ENCODE peak calls at places on chromosomes 5 and 9, in four cellular contexts. O, Q, T and L are unnamed samples.

GRCh38 chr9:16335788-16336580 is 534.5 kb downstream of the BNC2 start:
- DNase-seq in O (no peak), Q (peak), T (no peak), L (no peak)

GRCh38 chr5:53779541-53779981 is 219.1 kb downstream of the NDUFS4 start:
- DNase-seq in O (no peak), Q (no peak), T (no peak), L (no peak)

GRCh38 chr9:107721705-107722245 is 232.2 kb upstream of the KLF4 start:
- DNase-seq in O (no peak), Q (no peak), T (no peak), L (no peak)

GRCh38 chr5:181187500-181188213 is 17.3 kb downstream of the TRIM7 start:
- DNase-seq in O (peak), Q (no peak), T (peak), L (peak)

GRCh38 chr9:80931163-80931562 is 758.2 kb downstream of the TLE1 start:
- DNase-seq in O (no peak), Q (no peak), T (no peak), L (no peak)

GRCh38 chr5:149177911-149178565 is 36.7 kb downstream of the ABLIM3 start:
- DNase-seq in O (no peak), Q (no peak), T (no peak), L (peak)

GRCh38 chr9:87285183-87285582 is 212.5 kb upstream of the DAPK1 start:
- DNase-seq in O (no peak), Q (no peak), T (no peak), L (no peak)

GRCh38 chr9:92807757-92808725 is 43.4 kb upstream of the BICD2 start:
- DNase-seq in O (no peak), Q (no peak), T (no peak), L (peak)

GRCh38 chr9:94872921-94873511 is 146.5 kb downstream of the AOPEP start:
- DNase-seq in O (no peak), Q (no peak), T (no peak), L (no peak)

GRCh38 chr9:93952119-93952783 is 2.9 kb downstream of the BARX1 start:
- DNase-seq in O (no peak), Q (no peak), T (no peak), L (no peak)

GRCh38 chr5:161400583-161400982 is 145.9 kb downstream of the GABRB2 start:
- DNase-seq in O (no peak), Q (no peak), T (no peak), L (no peak)

GRCh38 chr5:133713746-133714145 is 101.4 kb upstream of the FSTL4 start:
- DNase-seq in O (no peak), Q (no peak), T (no peak), L (no peak)

GRCh38 chr5:122756263-122756911 is 18.5 kb upstream of the SNX2 start:
- DNase-seq in O (no peak), Q (no peak), T (no peak), L (no peak)

GRCh38 chr5:107782770-107783169 is 112.0 kb upstream of the EFNA5 start:
- DNase-seq in O (no peak), Q (no peak), T (no peak), L (no peak)

GRCh38 chr5:139867109-139867508 is 71.5 kb downstream of the PSD2 start:
- DNase-seq in O (no peak), Q (no peak), T (no peak), L (no peak)

GRCh38 chr5:116573279-116573616 is 1.4 kb downstream of the SEMA6A start:
- DNase-seq in O (no peak), Q (peak), T (no peak), L (peak)

GRCh38 chr5:116575635-116576042 is 1.0 kb upstream of the SEMA6A start:
- DNase-seq in O (no peak), Q (no peak), T (no peak), L (peak)

GRCh38 chr5:116574682-116575634 is at the start of gene SEMA6A:
- DNase-seq in O (peak), Q (peak), T (peak), L (peak)

GRCh38 chr5:116572375-116573278 is 2.0 kb downstream of the SEMA6A start:
- DNase-seq in O (no peak), Q (peak), T (no peak), L (peak)

DNA sequence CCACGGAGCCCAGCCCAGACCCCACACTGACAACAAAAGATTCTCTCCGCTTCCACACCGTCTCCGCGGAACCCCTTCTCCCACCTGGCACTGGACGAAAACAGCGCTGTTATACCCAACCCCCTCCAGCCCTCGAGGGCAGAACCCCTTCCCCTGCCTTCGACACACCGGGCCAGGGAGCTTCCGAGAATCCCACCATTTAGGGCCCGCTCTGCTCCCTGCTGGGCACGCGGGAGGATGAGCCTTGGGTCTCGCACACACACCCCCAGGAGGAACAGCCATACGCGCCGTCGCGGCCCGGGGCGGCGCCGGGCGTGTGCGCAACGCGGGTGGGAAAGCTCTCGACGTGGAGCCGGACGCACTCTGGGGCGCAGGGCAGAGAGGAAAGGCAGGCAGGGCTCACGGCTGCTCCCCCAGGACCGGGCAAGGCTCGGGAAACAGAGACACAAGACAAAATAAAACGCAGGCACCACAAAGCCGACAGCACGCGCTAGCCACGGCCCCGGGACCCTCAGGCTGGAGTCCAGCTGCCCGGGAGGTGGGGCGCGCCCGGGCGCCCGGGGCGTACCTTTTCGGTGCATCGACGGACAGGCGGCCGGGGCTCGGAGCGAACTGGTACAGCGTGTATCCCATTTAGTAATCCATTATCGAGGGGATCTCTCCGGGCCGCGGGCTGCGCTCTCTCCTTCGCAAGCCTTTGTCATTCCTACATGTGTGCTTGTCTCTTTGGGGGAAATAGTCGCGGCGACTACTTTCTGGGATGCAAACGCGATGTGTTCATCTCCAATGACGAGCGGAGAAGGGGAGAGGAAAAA is 799 bp downstream of the SEMA6A start:
- DNase-seq in O (no peak), Q (peak), T (no peak), L (peak)
- TF ChIP-seq HMGXB4 in O (no peak), Q (no peak), T (no peak), L (peak)

DNA sequence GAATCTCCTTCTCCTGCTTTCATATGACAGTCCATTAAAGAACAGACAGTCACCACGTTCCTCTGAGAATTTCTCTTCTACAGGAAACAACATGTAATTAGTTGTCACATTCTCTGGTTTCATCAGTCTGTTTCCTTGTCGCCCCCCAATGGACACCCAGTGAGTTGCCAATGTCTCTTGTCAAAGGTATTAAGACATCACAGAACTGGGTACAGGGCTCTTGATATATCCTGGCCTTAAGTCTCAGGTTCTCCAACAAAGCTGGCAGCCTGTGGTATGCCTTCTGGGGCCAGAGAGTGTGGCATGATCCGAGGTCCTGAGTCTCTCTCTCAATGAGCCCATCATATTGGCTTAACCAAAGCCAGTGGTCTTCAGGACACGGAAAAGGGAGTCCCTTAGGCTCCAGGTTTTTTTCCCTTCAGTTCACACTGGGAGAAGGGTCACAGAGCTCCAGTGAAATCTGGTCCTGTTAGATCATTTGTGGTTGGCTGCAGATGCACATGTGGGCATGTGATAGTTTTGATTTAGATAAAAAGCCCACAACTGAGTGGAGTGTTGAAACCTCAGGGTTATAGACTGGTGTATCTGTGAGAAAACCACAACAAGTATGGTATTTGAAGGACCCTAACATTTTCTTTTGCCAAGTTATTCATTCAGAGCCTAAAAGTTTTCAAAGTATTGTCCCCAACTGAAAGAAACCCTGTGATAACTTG is 46.9 kb downstream of the PRLR start:
- DNase-seq in O (peak), Q (peak), T (peak), L (peak)
- TF ChIP-seq HMGXB4 in O (no peak), Q (no peak), T (no peak), L (no peak)

GRCh38 chr5:42228279-42228678 is 195.0 kb upstream of the GHR start:
- DNase-seq in O (no peak), Q (no peak), T (no peak), L (no peak)

GRCh38 chr5:42225009-42225408 is 198.2 kb upstream of the GHR start:
- DNase-seq in O (no peak), Q (no peak), T (no peak), L (no peak)

GRCh38 chr5:42235241-42235640 is 188.0 kb upstream of the GHR start:
- DNase-seq in O (no peak), Q (no peak), T (no peak), L (no peak)

GRCh38 chr5:42235837-42236236 is 187.4 kb upstream of the GHR start:
- DNase-seq in O (no peak), Q (no peak), T (no peak), L (no peak)

GRCh38 chr5:42230839-42231238 is 192.4 kb upstream of the GHR start:
- DNase-seq in O (no peak), Q (no peak), T (no peak), L (no peak)
- TF ChIP-seq HMGXB4 in O (no peak), Q (no peak), T (no peak), L (no peak)

GRCh38 chr9:34989946-34990635 is 546 bp downstream of the DNAJB5 start:
- DNase-seq in O (peak), Q (no peak), T (no peak), L (peak)
- TF ChIP-seq HMGXB4 in O (no peak), Q (no peak), T (no peak), L (no peak)

GRCh38 chr5:82234880-82235279 is 43.3 kb downstream of the RPS23 start:
- DNase-seq in O (no peak), Q (no peak), T (no peak), L (no peak)
- TF ChIP-seq HMGXB4 in O (no peak), Q (no peak), T (no peak), L (no peak)

DNA sequence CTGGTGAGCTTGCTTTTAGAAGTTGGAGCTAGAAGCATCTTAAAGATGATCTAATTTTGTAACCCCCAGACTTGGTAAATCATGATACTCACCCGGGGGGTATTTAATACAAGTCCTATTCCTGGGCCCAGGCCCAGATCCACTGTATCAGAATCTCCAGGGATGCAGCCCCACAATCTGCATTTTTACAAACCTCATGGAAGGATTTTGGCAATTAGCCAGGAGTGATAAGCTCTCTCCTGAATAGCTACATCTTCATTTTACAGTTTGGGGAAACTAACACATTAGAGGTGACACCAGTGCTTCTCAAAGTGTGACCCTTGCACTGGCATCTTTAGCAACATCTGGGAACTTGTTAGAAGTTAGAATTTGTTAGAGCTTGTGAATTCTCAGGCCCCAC is 31.2 kb upstream of the OTP start:
- DNase-seq in O (no peak), Q (no peak), T (no peak), L (no peak)
- TF ChIP-seq HMGXB4 in O (no peak), Q (no peak), T (no peak), L (no peak)

GRCh38 chr5:43315262-43315661 is 2.0 kb upstream of the HMGCS1 start:
- DNase-seq in O (no peak), Q (peak), T (no peak), L (no peak)
- TF ChIP-seq HMGXB4 in O (no peak), Q (no peak), T (no peak), L (no peak)